ENCODE peak calls at places on chromosome 11, in ten cellular contexts. One of them, this sample, is unnamed. For H3K4me1 and H3K27me3, the result is how much of the 10 kb centered on the place peaks cover.

GRCh38 chr11:92941676-92942571 is 27.5 kb upstream of the MTNR1B start:
- DNase-seq in body of pancreas: peak
- DNase-seq in stomach: no peak
- DNase-seq in uterus: no peak
- DNase-seq in right lobe of liver: no peak
- DNase-seq in CD4-positive, alpha-beta memory T cell: peak
- DNase-seq in GM23338: peak
- DNase-seq in fibroblast of lung: peak
- DNase-seq in cardiac muscle cell: peak
- DNase-seq in GM23248: peak
- DNase-seq in this sample: no peak

GRCh38 chr11:57150454-57150917 is 31.3 kb upstream of the LRRC55 start:
- DNase-seq in CD4-positive, alpha-beta memory T cell: no peak
- DNase-seq in uterus: no peak
- DNase-seq in cardiac muscle cell: peak
- DNase-seq in right lobe of liver: no peak
- DNase-seq in GM23338: no peak
- DNase-seq in fibroblast of lung: peak
- DNase-seq in body of pancreas: no peak
- DNase-seq in GM23248: peak
- DNase-seq in stomach: no peak
- DNase-seq in this sample: no peak

GRCh38 chr11:16359369-16359768 is 3.0 kb upstream of the SOX6 start:
- DNase-seq in stomach: no peak
- DNase-seq in fibroblast of lung: no peak
- DNase-seq in right lobe of liver: no peak
- DNase-seq in uterus: no peak
- DNase-seq in GM23248: no peak
- DNase-seq in GM23338: no peak
- DNase-seq in cardiac muscle cell: no peak
- DNase-seq in body of pancreas: no peak
- DNase-seq in CD4-positive, alpha-beta memory T cell: no peak
- DNase-seq in this sample: no peak

GRCh38 chr11:63858628-63859550 is 20.0 kb downstream of the MARK2 start:
- DNase-seq in uterus: peak
- DNase-seq in GM23338: no peak
- DNase-seq in body of pancreas: peak
- DNase-seq in stomach: peak
- DNase-seq in cardiac muscle cell: peak
- DNase-seq in right lobe of liver: peak
- DNase-seq in GM23248: peak
- DNase-seq in CD4-positive, alpha-beta memory T cell: no peak
- DNase-seq in fibroblast of lung: peak
- DNase-seq in this sample: peak

GRCh38 chr11:72848846-72849466 is 34.7 kb downstream of the ATG16L2 start:
- DNase-seq in stomach: no peak
- DNase-seq in uterus: no peak
- DNase-seq in GM23248: peak
- DNase-seq in fibroblast of lung: peak
- DNase-seq in CD4-positive, alpha-beta memory T cell: peak
- DNase-seq in right lobe of liver: no peak
- DNase-seq in body of pancreas: no peak
- DNase-seq in cardiac muscle cell: peak
- DNase-seq in GM23338: peak
- DNase-seq in this sample: no peak

GRCh38 chr11:10324474-10324873 is 19.6 kb downstream of the ADM start:
- DNase-seq in uterus: no peak
- DNase-seq in body of pancreas: no peak
- DNase-seq in CD4-positive, alpha-beta memory T cell: no peak
- DNase-seq in GM23248: peak
- DNase-seq in fibroblast of lung: peak
- DNase-seq in right lobe of liver: no peak
- DNase-seq in stomach: no peak
- DNase-seq in cardiac muscle cell: peak
- DNase-seq in GM23338: no peak
- DNase-seq in this sample: no peak

GRCh38 chr11:88288560-88288959 is 49.0 kb downstream of the CTSC start:
- DNase-seq in cardiac muscle cell: no peak
- DNase-seq in fibroblast of lung: peak
- DNase-seq in right lobe of liver: no peak
- DNase-seq in CD4-positive, alpha-beta memory T cell: no peak
- DNase-seq in body of pancreas: no peak
- DNase-seq in stomach: no peak
- DNase-seq in uterus: no peak
- DNase-seq in GM23338: no peak
- DNase-seq in GM23248: no peak
- DNase-seq in this sample: no peak

GRCh38 chr11:62539238-62539925 is 7.2 kb downstream of the AHNAK start:
- DNase-seq in fibroblast of lung: peak
- DNase-seq in CD4-positive, alpha-beta memory T cell: no peak
- DNase-seq in cardiac muscle cell: peak
- DNase-seq in uterus: peak
- DNase-seq in right lobe of liver: peak
- DNase-seq in stomach: peak
- DNase-seq in body of pancreas: peak
- DNase-seq in GM23338: no peak
- DNase-seq in GM23248: peak
- DNase-seq in this sample: peak

GRCh38 chr11:102669664-102670063 is 35.9 kb downstream of the MMP27 start:
- DNase-seq in right lobe of liver: no peak
- DNase-seq in CD4-positive, alpha-beta memory T cell: no peak
- DNase-seq in fibroblast of lung: no peak
- DNase-seq in GM23248: peak
- DNase-seq in cardiac muscle cell: no peak
- DNase-seq in body of pancreas: no peak
- DNase-seq in GM23338: no peak
- DNase-seq in uterus: no peak
- DNase-seq in stomach: no peak
- DNase-seq in this sample: no peak

GRCh38 chr11:27514558-27514957 is 8.0 kb upstream of the LIN7C start:
- DNase-seq in stomach: no peak
- DNase-seq in CD4-positive, alpha-beta memory T cell: no peak
- DNase-seq in GM23248: peak
- DNase-seq in right lobe of liver: peak
- DNase-seq in uterus: no peak
- DNase-seq in GM23338: no peak
- DNase-seq in fibroblast of lung: peak
- DNase-seq in cardiac muscle cell: peak
- DNase-seq in body of pancreas: no peak
- DNase-seq in this sample: no peak

GRCh38 chr11:76263166-76263565 is 56.9 kb upstream of the WNT11 start:
- DNase-seq in CD4-positive, alpha-beta memory T cell: no peak
- DNase-seq in body of pancreas: no peak
- DNase-seq in right lobe of liver: no peak
- DNase-seq in uterus: no peak
- DNase-seq in cardiac muscle cell: no peak
- DNase-seq in GM23338: no peak
- DNase-seq in GM23248: no peak
- DNase-seq in stomach: no peak
- DNase-seq in fibroblast of lung: no peak
- DNase-seq in this sample: no peak

GRCh38 chr11:124075841-124076571 is 34.9 kb upstream of the OR10G7 start:
- DNase-seq in cardiac muscle cell: peak
- DNase-seq in uterus: no peak
- DNase-seq in GM23338: peak
- DNase-seq in body of pancreas: peak
- DNase-seq in right lobe of liver: peak
- DNase-seq in GM23248: peak
- DNase-seq in fibroblast of lung: no peak
- DNase-seq in stomach: no peak
- DNase-seq in CD4-positive, alpha-beta memory T cell: no peak
- DNase-seq in this sample: no peak

GRCh38 chr11:69892986-69893555 is 73.9 kb upstream of the FGF3 start:
- DNase-seq in body of pancreas: peak
- DNase-seq in stomach: peak
- DNase-seq in GM23248: no peak
- DNase-seq in CD4-positive, alpha-beta memory T cell: no peak
- DNase-seq in fibroblast of lung: no peak
- DNase-seq in right lobe of liver: peak
- DNase-seq in uterus: no peak
- DNase-seq in cardiac muscle cell: no peak
- DNase-seq in GM23338: no peak
- DNase-seq in this sample: no peak

GRCh38 chr11:71476031-71476430 is 23.0 kb downstream of the NADSYN1 start:
- DNase-seq in stomach: no peak
- DNase-seq in GM23338: no peak
- DNase-seq in cardiac muscle cell: no peak
- DNase-seq in CD4-positive, alpha-beta memory T cell: no peak
- DNase-seq in uterus: no peak
- DNase-seq in GM23248: no peak
- DNase-seq in fibroblast of lung: no peak
- DNase-seq in body of pancreas: no peak
- DNase-seq in right lobe of liver: no peak
- DNase-seq in this sample: no peak

DNA sequence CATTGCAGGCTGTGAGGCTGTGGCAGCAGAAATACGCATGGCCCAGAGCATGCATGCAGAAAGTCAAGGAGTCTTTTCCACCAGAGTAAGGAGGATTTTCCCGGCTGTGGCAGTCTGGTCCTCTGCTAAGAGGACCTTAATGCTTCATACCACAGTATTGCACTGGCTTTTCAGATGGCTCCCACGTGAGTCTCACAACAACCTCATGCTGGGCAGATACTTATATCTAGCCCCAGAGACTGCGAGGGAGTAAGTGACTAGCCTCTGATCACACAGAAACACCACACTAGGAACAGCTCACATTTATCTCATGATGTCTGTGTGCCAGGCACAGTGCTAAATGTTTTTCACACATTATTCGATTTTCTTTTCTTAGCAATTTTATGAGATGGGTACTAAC is 8.0 kb downstream of the CRY2 start:
- DNase-seq in GM23248: peak
- DNase-seq in GM23338: no peak
- DNase-seq in body of pancreas: no peak
- DNase-seq in cardiac muscle cell: no peak
- DNase-seq in CD4-positive, alpha-beta memory T cell: no peak
- DNase-seq in fibroblast of lung: no peak
- DNase-seq in stomach: no peak
- DNase-seq in right lobe of liver: no peak
- DNase-seq in uterus: no peak
- DNase-seq in this sample: no peak
- H3K27ac ChIP-seq in GM23248: peak
- H3K27ac ChIP-seq in GM23338: no peak
- H3K27ac ChIP-seq in body of pancreas: no peak
- H3K27ac ChIP-seq in cardiac muscle cell: peak
- H3K27ac ChIP-seq in CD4-positive, alpha-beta memory T cell: no peak
- H3K27ac ChIP-seq in fibroblast of lung: no peak
- H3K27ac ChIP-seq in stomach: peak
- H3K27ac ChIP-seq in right lobe of liver: peak
- H3K27ac ChIP-seq in uterus: peak
- H3K27ac ChIP-seq in this sample: peak

DNA sequence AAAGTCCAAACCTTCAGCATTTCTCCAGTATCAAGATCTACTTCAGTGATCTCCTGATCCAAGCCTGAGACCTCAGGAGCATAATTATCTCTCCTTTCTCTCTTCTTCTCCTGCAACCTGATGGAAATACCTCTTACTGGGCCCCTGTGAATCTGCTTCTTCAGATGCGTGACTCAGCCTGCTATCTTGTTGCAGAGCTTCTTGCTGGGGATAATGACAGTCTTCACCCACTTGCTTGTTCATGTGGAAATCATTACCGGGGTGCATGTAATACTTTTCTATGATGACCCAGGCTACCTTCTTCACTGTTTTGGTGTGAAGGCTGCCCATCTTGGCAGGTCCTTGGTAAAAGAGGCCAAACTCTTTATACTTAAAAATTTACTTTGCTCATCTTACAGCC is 140.0 kb upstream of the POU2AF2 start:
- DNase-seq in body of pancreas: no peak
- DNase-seq in uterus: no peak
- DNase-seq in stomach: no peak
- DNase-seq in CD4-positive, alpha-beta memory T cell: no peak
- DNase-seq in fibroblast of lung: no peak
- DNase-seq in right lobe of liver: no peak
- DNase-seq in GM23338: no peak
- DNase-seq in GM23248: peak
- DNase-seq in cardiac muscle cell: peak
- DNase-seq in this sample: no peak
- H3K4me1 ChIP-seq in body of pancreas: under half
- H3K4me1 ChIP-seq in uterus: under half
- H3K4me1 ChIP-seq in stomach: under half
- H3K4me1 ChIP-seq in CD4-positive, alpha-beta memory T cell: under half
- H3K4me1 ChIP-seq in fibroblast of lung: under half
- H3K4me1 ChIP-seq in right lobe of liver: under half
- H3K4me1 ChIP-seq in GM23338: under half
- H3K4me1 ChIP-seq in GM23248: under half
- H3K4me1 ChIP-seq in cardiac muscle cell: under half
- H3K4me1 ChIP-seq in this sample: under half

GRCh38 chr11:117917591-117917990 is 11.6 kb downstream of the TMPRSS13 start:
- DNase-seq in cardiac muscle cell: no peak
- DNase-seq in body of pancreas: no peak
- DNase-seq in stomach: no peak
- DNase-seq in GM23338: no peak
- DNase-seq in fibroblast of lung: no peak
- DNase-seq in uterus: peak
- DNase-seq in right lobe of liver: no peak
- DNase-seq in CD4-positive, alpha-beta memory T cell: no peak
- DNase-seq in GM23248: no peak
- DNase-seq in this sample: no peak

GRCh38 chr11:117918366-117919255 is 10.6 kb downstream of the TMPRSS13 start:
- DNase-seq in cardiac muscle cell: no peak
- DNase-seq in CD4-positive, alpha-beta memory T cell: no peak
- DNase-seq in fibroblast of lung: no peak
- DNase-seq in stomach: no peak
- DNase-seq in body of pancreas: no peak
- DNase-seq in right lobe of liver: no peak
- DNase-seq in GM23338: no peak
- DNase-seq in uterus: peak
- DNase-seq in GM23248: no peak
- DNase-seq in this sample: peak

GRCh38 chr11:117921456-117921855 is 7.7 kb downstream of the TMPRSS13 start:
- DNase-seq in cardiac muscle cell: no peak
- DNase-seq in uterus: no peak
- DNase-seq in GM23338: no peak
- DNase-seq in CD4-positive, alpha-beta memory T cell: no peak
- DNase-seq in right lobe of liver: no peak
- DNase-seq in body of pancreas: no peak
- DNase-seq in stomach: no peak
- DNase-seq in GM23248: no peak
- DNase-seq in fibroblast of lung: no peak
- DNase-seq in this sample: no peak

GRCh38 chr11:117921893-117922292 is 7.3 kb downstream of the TMPRSS13 start:
- DNase-seq in GM23338: no peak
- DNase-seq in body of pancreas: no peak
- DNase-seq in stomach: no peak
- DNase-seq in fibroblast of lung: no peak
- DNase-seq in CD4-positive, alpha-beta memory T cell: no peak
- DNase-seq in cardiac muscle cell: no peak
- DNase-seq in uterus: no peak
- DNase-seq in GM23248: no peak
- DNase-seq in right lobe of liver: no peak
- DNase-seq in this sample: no peak

GRCh38 chr11:117919326-117920275 is 9.6 kb downstream of the TMPRSS13 start:
- DNase-seq in cardiac muscle cell: peak
- DNase-seq in stomach: no peak
- DNase-seq in GM23338: no peak
- DNase-seq in right lobe of liver: no peak
- DNase-seq in uterus: peak
- DNase-seq in fibroblast of lung: no peak
- DNase-seq in GM23248: no peak
- DNase-seq in body of pancreas: no peak
- DNase-seq in CD4-positive, alpha-beta memory T cell: no peak
- DNase-seq in this sample: no peak
- H3K27me3 ChIP-seq in cardiac muscle cell: under half
- H3K27me3 ChIP-seq in stomach: under half
- H3K27me3 ChIP-seq in GM23338: under half
- H3K27me3 ChIP-seq in right lobe of liver: under half
- H3K27me3 ChIP-seq in uterus: under half
- H3K27me3 ChIP-seq in fibroblast of lung: under half
- H3K27me3 ChIP-seq in GM23248: under half
- H3K27me3 ChIP-seq in body of pancreas: under half
- H3K27me3 ChIP-seq in CD4-positive, alpha-beta memory T cell: under half
- H3K27me3 ChIP-seq in this sample: under half

GRCh38 chr11:11843642-11844041 is 1.9 kb downstream of the USP47 start:
- DNase-seq in GM23248: no peak
- DNase-seq in cardiac muscle cell: no peak
- DNase-seq in right lobe of liver: no peak
- DNase-seq in CD4-positive, alpha-beta memory T cell: no peak
- DNase-seq in fibroblast of lung: no peak
- DNase-seq in body of pancreas: no peak
- DNase-seq in uterus: no peak
- DNase-seq in GM23338: no peak
- DNase-seq in stomach: no peak
- DNase-seq in this sample: no peak
- H3K27ac ChIP-seq in GM23248: peak
- H3K27ac ChIP-seq in cardiac muscle cell: peak
- H3K27ac ChIP-seq in right lobe of liver: peak
- H3K27ac ChIP-seq in CD4-positive, alpha-beta memory T cell: peak
- H3K27ac ChIP-seq in fibroblast of lung: peak
- H3K27ac ChIP-seq in body of pancreas: no peak
- H3K27ac ChIP-seq in uterus: peak
- H3K27ac ChIP-seq in GM23338: no peak
- H3K27ac ChIP-seq in stomach: peak
- H3K27ac ChIP-seq in this sample: peak